ENCODE peak calls at places on chromosome 16, in five cellular contexts. M, O, P, N and G are unnamed samples.

GRCh38 chr16:79628501-79628975 is 28.0 kb upstream of the MAF start:
- DNase-seq in M (peak; percentile 87), O (no peak), P (no peak), N (peak; percentile 22), G (peak; percentile 68)

GRCh38 chr16:8099586-8099985 is 490.7 kb downstream of the TMEM114 start:
- DNase-seq in M (no peak), O (no peak), P (no peak), N (no peak), G (no peak)

GRCh38 chr16:75287708-75288107 is 36.3 kb upstream of the BCAR1 start:
- DNase-seq in M (no peak), O (no peak), P (no peak), N (no peak), G (no peak)

GRCh38 chr16:11242658-11243057 is 13.3 kb downstream of the SOCS1 start:
- DNase-seq in M (no peak), O (no peak), P (no peak), N (no peak), G (no peak)

GRCh38 chr16:81500833-81501521 is 56.4 kb downstream of the CMIP start:
- DNase-seq in M (no peak), O (no peak), P (no peak), N (no peak), G (no peak)

GRCh38 chr16:264440-264951 is 11.2 kb downstream of the RGS11 start:
- DNase-seq in M (no peak), O (no peak), P (no peak), N (no peak), G (no peak)

GRCh38 chr16:66529475-66529874 is 20.4 kb downstream of the TK2 start:
- DNase-seq in M (no peak), O (no peak), P (no peak), N (no peak), G (no peak)

GRCh38 chr16:89037261-89038152 is 56.1 kb upstream of the ACSF3 start:
- DNase-seq in M (peak; percentile 52), O (no peak), P (no peak), N (no peak), G (no peak)

GRCh38 chr16:78705694-78706093 is 606.2 kb downstream of the WWOX start:
- DNase-seq in M (peak; percentile 16), O (no peak), P (no peak), N (no peak), G (peak; percentile 30)

GRCh38 chr16:73095885-73096341 is 48.0 kb upstream of the ZFHX3 start:
- DNase-seq in M (no peak), O (no peak), P (peak; percentile 83), N (no peak), G (no peak)